ENCODE peak calls at places on chromosomes 4 and X, in six cellular contexts. One of them, this sample, is unnamed.
A peak's percentile ranks its signal among the peaks of the same experiment; 100 is the strongest.

GRCh38 chr4:157204634-157205244 is 15.8 kb upstream of the GRIA2 start:
- DNase-seq in DMS153: no peak
- DNase-seq in posterior cingulate gyrus: no peak
- DNase-seq in HAP-1: peak; percentile 73
- DNase-seq in activated naive CD4-positive, alpha-beta T cell treated with anti-CD3 and anti-CD28 coated beads, Interleukin-2, amount 10 ng/mL, durations not matched to agents 7 days and 5 days: no peak
- DNase-seq in NCI-H2029 treated with DMSO at 0.1 percent for 48 hours: no peak
- DNase-seq in this sample: no peak

GRCh38 chr4:88382621-88383020 is 4.0 kb downstream of the HERC6 start:
- DNase-seq in HAP-1: no peak
- DNase-seq in DMS153: no peak
- DNase-seq in posterior cingulate gyrus: no peak
- DNase-seq in activated naive CD4-positive, alpha-beta T cell treated with anti-CD3 and anti-CD28 coated beads, Interleukin-2, amount 10 ng/mL, durations not matched to agents 7 days and 5 days: peak; percentile 57
- DNase-seq in NCI-H2029 treated with DMSO at 0.1 percent for 48 hours: no peak
- DNase-seq in this sample: no peak

GRCh38 chr4:28350485-28350884 is 1489.8 kb downstream of the STIM2 start:
- DNase-seq in activated naive CD4-positive, alpha-beta T cell treated with anti-CD3 and anti-CD28 coated beads, Interleukin-2, amount 10 ng/mL, durations not matched to agents 7 days and 5 days: no peak
- DNase-seq in HAP-1: no peak
- DNase-seq in posterior cingulate gyrus: no peak
- DNase-seq in NCI-H2029 treated with DMSO at 0.1 percent for 48 hours: no peak
- DNase-seq in DMS153: no peak
- DNase-seq in this sample: no peak

GRCh38 chr4:152605641-152606304 is 69.9 kb upstream of the FBXW7 start:
- DNase-seq in posterior cingulate gyrus: no peak
- DNase-seq in DMS153: no peak
- DNase-seq in NCI-H2029 treated with DMSO at 0.1 percent for 48 hours: no peak
- DNase-seq in activated naive CD4-positive, alpha-beta T cell treated with anti-CD3 and anti-CD28 coated beads, Interleukin-2, amount 10 ng/mL, durations not matched to agents 7 days and 5 days: no peak
- DNase-seq in HAP-1: no peak
- DNase-seq in this sample: no peak

GRCh38 chr4:53026233-53026632 is 164.1 kb downstream of the RASL11B start:
- DNase-seq in NCI-H2029 treated with DMSO at 0.1 percent for 48 hours: no peak
- DNase-seq in DMS153: no peak
- DNase-seq in HAP-1: no peak
- DNase-seq in activated naive CD4-positive, alpha-beta T cell treated with anti-CD3 and anti-CD28 coated beads, Interleukin-2, amount 10 ng/mL, durations not matched to agents 7 days and 5 days: no peak
- DNase-seq in posterior cingulate gyrus: no peak
- DNase-seq in this sample: no peak

GRCh38 chr4:100679926-100680325 is 162.1 kb upstream of the EMCN start:
- DNase-seq in NCI-H2029 treated with DMSO at 0.1 percent for 48 hours: peak; percentile 66
- DNase-seq in HAP-1: no peak
- DNase-seq in posterior cingulate gyrus: no peak
- DNase-seq in DMS153: peak; percentile 61
- DNase-seq in activated naive CD4-positive, alpha-beta T cell treated with anti-CD3 and anti-CD28 coated beads, Interleukin-2, amount 10 ng/mL, durations not matched to agents 7 days and 5 days: no peak
- DNase-seq in this sample: no peak

GRCh38 chr4:6749340-6750171 is 33.0 kb upstream of the KIAA0232 start:
- DNase-seq in NCI-H2029 treated with DMSO at 0.1 percent for 48 hours: peak; percentile 11
- DNase-seq in DMS153: no peak
- DNase-seq in posterior cingulate gyrus: no peak
- DNase-seq in HAP-1: no peak
- DNase-seq in activated naive CD4-positive, alpha-beta T cell treated with anti-CD3 and anti-CD28 coated beads, Interleukin-2, amount 10 ng/mL, durations not matched to agents 7 days and 5 days: no peak
- DNase-seq in this sample: no peak

GRCh38 chr4:88022289-88022688 is 14.9 kb downstream of the PKD2 start:
- DNase-seq in NCI-H2029 treated with DMSO at 0.1 percent for 48 hours: no peak
- DNase-seq in HAP-1: no peak
- DNase-seq in activated naive CD4-positive, alpha-beta T cell treated with anti-CD3 and anti-CD28 coated beads, Interleukin-2, amount 10 ng/mL, durations not matched to agents 7 days and 5 days: no peak
- DNase-seq in posterior cingulate gyrus: no peak
- DNase-seq in DMS153: no peak
- DNase-seq in this sample: no peak

GRCh38 chrX:15781964-15782711 is 8.1 kb upstream of the ZRSR2 start:
- DNase-seq in activated naive CD4-positive, alpha-beta T cell treated with anti-CD3 and anti-CD28 coated beads, Interleukin-2, amount 10 ng/mL, durations not matched to agents 7 days and 5 days: peak; percentile 28
- DNase-seq in HAP-1: no peak
- DNase-seq in DMS153: no peak
- DNase-seq in posterior cingulate gyrus: no peak
- DNase-seq in NCI-H2029 treated with DMSO at 0.1 percent for 48 hours: no peak
- DNase-seq in this sample: no peak

GRCh38 chrX:86197815-86198214 is 49.6 kb downstream of the DACH2 start:
- DNase-seq in activated naive CD4-positive, alpha-beta T cell treated with anti-CD3 and anti-CD28 coated beads, Interleukin-2, amount 10 ng/mL, durations not matched to agents 7 days and 5 days: no peak
- DNase-seq in posterior cingulate gyrus: no peak
- DNase-seq in HAP-1: no peak
- DNase-seq in NCI-H2029 treated with DMSO at 0.1 percent for 48 hours: no peak
- DNase-seq in DMS153: no peak
- DNase-seq in this sample: no peak

GRCh38 chr4:4901877-4902276 is 42.4 kb downstream of the MSX1 start:
- DNase-seq in HAP-1: no peak
- DNase-seq in activated naive CD4-positive, alpha-beta T cell treated with anti-CD3 and anti-CD28 coated beads, Interleukin-2, amount 10 ng/mL, durations not matched to agents 7 days and 5 days: no peak
- DNase-seq in NCI-H2029 treated with DMSO at 0.1 percent for 48 hours: no peak
- DNase-seq in posterior cingulate gyrus: no peak
- DNase-seq in DMS153: no peak
- DNase-seq in this sample: no peak

This sample was measured in amygdala.